ENCODE peak calls at places on chromosomes 7 and 10, in six cellular contexts. O is cardiac muscle cell, C is GM13977, K is spleen, I is natural killer cell, N is GM12864. X is an unnamed sample.
A peak's percentile ranks its signal among the peaks of the same experiment; 100 is the strongest.

GRCh38 chr7:148153611-148154010 is 437.0 kb upstream of the C7orf33 start:
- DNase-seq in I (no peak), O (peak; percentile 74), C (no peak), K (peak; percentile 81), N (no peak), X (no peak)

GRCh38 chr7:92691578-92691977 is 101.4 kb upstream of the FAM133B start:
- DNase-seq in N (peak; percentile 37), K (no peak), C (peak; percentile 35), O (peak; percentile 78), I (no peak), X (peak; percentile 7)

GRCh38 chr7:158000160-158000559 is 587.5 kb downstream of the PTPRN2 start:
- DNase-seq in N (no peak), I (no peak), O (no peak), C (no peak), K (no peak), X (no peak)

GRCh38 chr7:44152971-44153947 is 12.1 kb upstream of the MYL7 start:
- DNase-seq in O (no peak), N (no peak), C (no peak), K (no peak), I (no peak), X (no peak)

GRCh38 chr7:136911362-136911761 is 42.9 kb downstream of the CHRM2 start:
- DNase-seq in N (no peak), I (no peak), C (no peak), O (no peak), K (no peak), X (no peak)

GRCh38 chr7:91182819-91183405 is 81.3 kb upstream of the FZD1 start:
- DNase-seq in C (no peak), O (peak; percentile 61), I (no peak), N (no peak), K (no peak), X (no peak)

GRCh38 chr10:128062837-128063563 is 63.2 kb downstream of the MKI67 start:
- DNase-seq in O (peak; percentile 31), I (peak; percentile 37), N (no peak), C (peak; percentile 44), K (peak; percentile 90), X (peak; percentile 72)

GRCh38 chr10:124604214-124605000 is 139.8 kb downstream of the FAM53B start:
- DNase-seq in O (no peak), K (peak; percentile 80), N (no peak), I (no peak), C (no peak), X (no peak)

GRCh38 chr10:43304687-43305333 is 37.9 kb upstream of the RASGEF1A start:
- DNase-seq in K (peak; percentile 92), O (peak; percentile 75), C (peak; percentile 48), N (no peak), I (no peak), X (no peak)

GRCh38 chr10:129690248-129691070 is 223.4 kb downstream of the MGMT start:
- DNase-seq in O (no peak), C (no peak), N (no peak), K (no peak), I (no peak), X (no peak)

GRCh38 chr10:6579904-6580278 is at the start of gene PRKCQ:
- DNase-seq in K (no peak), C (no peak), N (no peak), I (no peak), O (peak; percentile 40), X (no peak)

GRCh38 chr10:11042375-11042774 is 24.7 kb downstream of the CELF2 start:
- DNase-seq in O (peak; percentile 42), I (no peak), C (no peak), K (no peak), N (no peak), X (no peak)

GRCh38 chr10:97319671-97320479 is 804 bp downstream of the FRAT1 start:
- DNase-seq in O (no peak), K (peak; percentile 94), I (peak; percentile 64), C (peak; percentile 62), N (no peak), X (peak; percentile 59)

GRCh38 chr10:89086801-89087513 is 96.4 kb downstream of the FAS start:
- DNase-seq in N (no peak), K (peak; percentile 62), I (no peak), C (no peak), O (peak; percentile 88), X (no peak)

GRCh38 chr10:102597131-102597891 is 47.0 kb upstream of the TRIM8 start:
- DNase-seq in O (no peak), I (no peak), K (no peak), C (no peak), N (no peak), X (no peak)

GRCh38 chr7:137820156-137820555 is 26.6 kb downstream of the DGKI start:
- DNase-seq in C (no peak), I (no peak), K (no peak), N (no peak), O (no peak), X (no peak)

GRCh38 chr10:95508730-95509129 is 52.4 kb downstream of the SORBS1 start:
- DNase-seq in I (no peak), C (no peak), N (no peak), O (peak; percentile 65), K (no peak), X (no peak)

DNA sequence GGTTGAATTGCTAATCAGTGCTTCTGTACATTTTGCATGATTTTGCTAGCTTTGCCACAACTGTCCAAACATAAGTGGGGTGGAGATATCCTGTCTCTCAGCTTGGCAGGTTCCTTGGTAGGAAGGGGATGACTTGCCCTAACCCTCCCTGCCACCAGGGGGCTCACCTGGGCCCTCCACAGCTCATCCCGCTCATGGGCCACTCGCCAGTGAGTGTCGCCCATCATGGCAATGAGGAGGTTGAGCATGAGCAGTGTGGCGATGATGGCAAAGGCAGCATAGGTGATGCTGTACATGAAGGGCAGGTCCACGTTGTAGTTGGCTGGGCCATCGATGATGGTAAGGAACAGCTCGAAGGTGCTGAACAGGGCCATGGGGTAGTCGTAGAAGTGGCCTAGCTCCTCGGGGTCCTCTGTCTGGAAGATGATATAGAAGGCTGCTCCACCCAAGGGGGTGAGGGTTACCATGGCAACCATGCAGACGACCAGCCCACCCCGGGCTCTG is 12.2 kb downstream of the TRPV6 start:
- DNase-seq in I (no peak), O (peak; percentile 16), K (no peak), C (peak; percentile 57), N (no peak), X (no peak)
- TF ChIP-seq CTCF in I (no peak), O (peak; percentile 49), K (no peak), C (peak; percentile 69), N (peak; percentile 92), X (peak; percentile 91)

DNA sequence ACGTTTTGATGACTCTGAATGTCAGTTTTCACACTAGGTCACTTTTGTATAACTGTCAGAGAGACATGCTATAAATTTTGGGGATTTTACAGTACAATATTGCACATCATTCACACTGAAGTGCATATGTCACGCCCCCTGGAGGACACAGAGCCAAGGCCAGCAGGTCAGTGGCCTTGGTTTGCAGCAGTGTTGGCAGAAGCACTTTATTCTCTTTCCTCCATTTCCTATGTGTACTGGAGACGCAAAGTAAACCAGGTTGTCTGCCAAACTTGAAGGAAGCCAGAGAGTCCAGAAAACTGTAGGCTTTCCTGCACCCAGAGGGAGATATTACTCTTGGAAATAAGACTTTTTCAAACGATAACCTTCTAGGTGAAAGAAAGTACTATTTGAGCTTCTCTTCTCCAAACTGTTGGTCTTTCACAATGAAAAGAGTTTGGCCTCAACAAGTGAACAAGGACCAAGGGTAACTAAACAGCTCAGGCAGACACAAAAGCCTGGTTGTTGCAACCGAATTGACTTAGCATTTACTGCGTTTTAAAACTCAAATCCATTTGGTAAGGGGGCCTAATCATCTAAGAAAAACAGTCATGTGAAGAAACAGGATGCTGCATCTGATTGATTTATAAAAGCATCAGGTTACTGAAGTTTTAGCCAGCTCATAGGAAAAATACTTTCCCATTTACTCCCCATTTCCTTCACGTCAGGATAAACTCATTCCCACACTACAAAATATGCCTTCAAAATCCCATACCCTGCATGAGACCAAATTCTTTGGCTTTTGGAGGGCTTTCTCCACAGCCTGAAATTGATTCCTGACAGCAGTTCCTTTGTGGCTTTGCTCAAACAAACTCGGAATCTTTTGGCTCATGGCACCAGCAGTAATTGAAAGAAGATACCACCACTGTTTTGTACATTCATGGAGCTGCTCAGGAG is 83.0 kb upstream of the SEC61G start:
- DNase-seq in I (no peak), N (no peak), O (peak; percentile 36), K (no peak), C (no peak), X (no peak)
- TF ChIP-seq CTCF in I (no peak), N (peak; percentile 53), O (peak; percentile 42), K (no peak), C (peak; percentile 60), X (peak; percentile 67)

DNA sequence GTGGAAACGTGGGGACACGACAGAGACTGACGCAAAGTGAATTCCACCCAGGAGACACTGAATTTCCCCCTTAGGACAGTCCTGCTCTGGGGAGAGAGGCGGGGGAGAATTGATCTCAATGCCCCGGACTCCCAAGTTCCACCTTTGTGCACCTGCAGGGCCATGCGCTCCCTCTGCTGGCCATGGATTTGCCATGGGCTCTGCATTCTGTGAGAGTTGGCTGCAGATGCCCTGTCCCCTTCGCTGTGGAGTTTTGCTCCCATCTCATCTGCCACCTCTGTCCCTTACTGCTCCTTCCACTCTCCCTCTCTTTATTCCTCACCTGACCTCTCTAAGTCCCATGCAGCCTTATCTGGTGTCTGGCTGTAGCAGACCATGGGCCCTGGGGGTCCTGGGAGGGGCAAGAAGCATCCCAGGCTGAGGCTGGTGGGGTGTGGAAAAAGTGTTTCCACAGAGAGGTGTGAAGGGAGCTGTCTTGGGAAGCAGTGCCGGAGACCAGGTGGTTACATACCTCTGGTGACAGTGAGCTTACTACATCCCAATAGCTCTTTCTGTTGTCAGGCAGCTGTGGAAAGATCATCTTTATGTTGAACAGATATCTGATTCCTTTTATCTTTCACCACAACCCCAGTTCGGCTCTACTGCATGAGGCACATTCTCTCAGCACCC is 14.3 kb downstream of the GHRHR start:
- DNase-seq in O (peak; percentile 33), N (no peak), I (no peak), C (no peak), K (no peak), X (no peak)
- TF ChIP-seq CTCF in O (peak; percentile 60), N (peak; percentile 43), I (no peak), C (peak; percentile 54), K (no peak), X (peak; percentile 53)

DNA sequence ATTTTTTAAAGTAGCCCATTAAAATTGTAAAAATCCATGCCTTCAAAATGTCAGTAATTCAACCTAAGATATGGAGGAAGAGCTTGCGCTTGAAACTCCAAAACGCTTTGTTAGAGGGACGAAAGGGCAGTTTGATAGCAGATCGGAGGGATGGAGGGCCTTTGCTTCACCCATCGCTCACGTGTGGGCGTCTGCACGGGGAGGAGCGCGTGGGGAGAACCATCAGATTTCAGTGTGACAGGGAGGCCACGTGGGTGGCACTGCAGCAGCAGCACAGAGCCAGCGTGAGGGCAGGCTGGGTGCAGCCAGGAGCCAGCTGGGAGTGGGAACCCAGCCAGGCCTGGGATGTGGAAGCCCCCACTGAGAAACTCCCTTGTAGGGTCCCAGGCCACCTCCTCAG is 325.5 kb downstream of the PAXIP1 start:
- DNase-seq in O (no peak), K (no peak), I (no peak), N (no peak), C (no peak), X (no peak)
- TF ChIP-seq CTCF in O (no peak), K (no peak), I (no peak), N (no peak), C (no peak), X (no peak)

DNA sequence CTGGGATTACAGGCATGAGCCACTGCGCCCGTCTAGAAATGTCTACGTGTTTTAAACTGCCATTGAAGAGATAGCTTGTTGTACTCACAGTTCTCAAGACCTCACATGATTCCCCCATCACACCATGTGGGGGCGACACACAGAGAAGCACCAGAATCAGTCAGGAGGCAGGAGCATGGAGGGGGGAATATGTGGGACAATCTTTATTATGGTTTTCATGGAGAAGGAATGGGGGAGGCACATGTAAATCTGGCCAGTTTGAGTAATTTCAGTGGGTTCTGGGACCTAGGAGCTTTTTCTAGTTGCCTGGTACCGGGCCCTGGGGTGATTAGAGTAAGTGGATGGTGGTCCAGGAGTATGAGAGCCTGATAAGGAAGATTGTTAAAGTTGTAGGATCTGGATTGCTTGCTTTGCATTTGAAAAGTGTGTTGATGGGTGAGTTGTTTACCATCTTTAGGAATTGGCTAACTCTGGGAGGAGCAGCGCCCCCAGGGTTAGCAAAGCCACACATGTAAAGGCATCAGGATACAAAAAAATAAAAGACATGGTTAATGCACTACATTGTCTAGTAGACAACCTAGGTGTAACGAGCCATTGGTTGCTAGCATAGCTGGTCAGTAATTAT is 85.4 kb upstream of the SLC13A1 start:
- DNase-seq in I (no peak), O (no peak), K (no peak), C (no peak), N (no peak), X (no peak)
- TF ChIP-seq CTCF in I (no peak), O (no peak), K (no peak), C (no peak), N (no peak), X (no peak)